ENCODE peak calls at places on chromosomes 2 and 18, in nine cellular contexts. One of them, this sample, is unnamed. For H3K27me3, the result is how much of the 10 kb centered on the place peaks cover.

GRCh38 chr2:121098556-121098955 is 186.4 kb downstream of the TFCP2L1 start:
- DNase-seq in upper lobe of right lung: no peak
- DNase-seq in ovary: no peak
- DNase-seq in left ventricle myocardium inferior: no peak
- DNase-seq in endodermal cell: no peak
- DNase-seq in cardiac muscle cell: no peak
- DNase-seq in AG04450: no peak
- DNase-seq in tibial artery: no peak
- DNase-seq in IMR-90: no peak
- DNase-seq in this sample: no peak

GRCh38 chr2:149180226-149180875 is 141.9 kb downstream of the LYPD6B start:
- DNase-seq in left ventricle myocardium inferior: no peak
- DNase-seq in tibial artery: no peak
- DNase-seq in upper lobe of right lung: no peak
- DNase-seq in cardiac muscle cell: no peak
- DNase-seq in AG04450: no peak
- DNase-seq in endodermal cell: no peak
- DNase-seq in IMR-90: no peak
- DNase-seq in ovary: no peak
- DNase-seq in this sample: no peak

GRCh38 chr18:111292-112014 is 46.9 kb upstream of the USP14 start:
- DNase-seq in AG04450: no peak
- DNase-seq in left ventricle myocardium inferior: peak
- DNase-seq in tibial artery: peak
- DNase-seq in IMR-90: peak
- DNase-seq in upper lobe of right lung: peak
- DNase-seq in endodermal cell: peak
- DNase-seq in ovary: peak
- DNase-seq in cardiac muscle cell: peak
- DNase-seq in this sample: no peak

GRCh38 chr2:23042176-23042909 is 342.6 kb upstream of the KLHL29 start:
- DNase-seq in tibial artery: peak
- DNase-seq in ovary: no peak
- DNase-seq in endodermal cell: no peak
- DNase-seq in AG04450: no peak
- DNase-seq in left ventricle myocardium inferior: no peak
- DNase-seq in upper lobe of right lung: no peak
- DNase-seq in cardiac muscle cell: no peak
- DNase-seq in IMR-90: no peak
- DNase-seq in this sample: peak

GRCh38 chr2:74349889-74350288 is 6.7 kb upstream of the SLC4A5 start:
- DNase-seq in tibial artery: no peak
- DNase-seq in ovary: no peak
- DNase-seq in left ventricle myocardium inferior: no peak
- DNase-seq in IMR-90: no peak
- DNase-seq in endodermal cell: no peak
- DNase-seq in cardiac muscle cell: no peak
- DNase-seq in upper lobe of right lung: no peak
- DNase-seq in AG04450: no peak
- DNase-seq in this sample: no peak

GRCh38 chr2:8662239-8662879 is 19.5 kb upstream of the ID2 start:
- DNase-seq in tibial artery: no peak
- DNase-seq in cardiac muscle cell: no peak
- DNase-seq in ovary: no peak
- DNase-seq in IMR-90: peak
- DNase-seq in left ventricle myocardium inferior: no peak
- DNase-seq in endodermal cell: no peak
- DNase-seq in upper lobe of right lung: peak
- DNase-seq in AG04450: no peak
- DNase-seq in this sample: no peak

GRCh38 chr2:187403568-187404260 is 44.3 kb downstream of the CALCRL start:
- DNase-seq in upper lobe of right lung: no peak
- DNase-seq in endodermal cell: no peak
- DNase-seq in ovary: no peak
- DNase-seq in IMR-90: no peak
- DNase-seq in left ventricle myocardium inferior: no peak
- DNase-seq in tibial artery: no peak
- DNase-seq in AG04450: no peak
- DNase-seq in cardiac muscle cell: no peak
- DNase-seq in this sample: no peak

GRCh38 chr2:74620671-74621070 is 27.5 kb downstream of the M1AP start:
- DNase-seq in tibial artery: no peak
- DNase-seq in left ventricle myocardium inferior: no peak
- DNase-seq in upper lobe of right lung: no peak
- DNase-seq in IMR-90: no peak
- DNase-seq in cardiac muscle cell: no peak
- DNase-seq in AG04450: no peak
- DNase-seq in ovary: no peak
- DNase-seq in endodermal cell: no peak
- DNase-seq in this sample: no peak

GRCh38 chr2:147204102-147204501 is 640.7 kb upstream of the ACVR2A start:
- DNase-seq in endodermal cell: no peak
- DNase-seq in IMR-90: peak
- DNase-seq in tibial artery: no peak
- DNase-seq in ovary: no peak
- DNase-seq in cardiac muscle cell: no peak
- DNase-seq in AG04450: no peak
- DNase-seq in left ventricle myocardium inferior: no peak
- DNase-seq in upper lobe of right lung: no peak
- DNase-seq in this sample: no peak

GRCh38 chr2:238601433-238602222 is 174.9 kb downstream of the ASB1 start:
- DNase-seq in tibial artery: peak
- DNase-seq in endodermal cell: no peak
- DNase-seq in left ventricle myocardium inferior: no peak
- DNase-seq in upper lobe of right lung: no peak
- DNase-seq in IMR-90: peak
- DNase-seq in cardiac muscle cell: no peak
- DNase-seq in AG04450: no peak
- DNase-seq in ovary: no peak
- DNase-seq in this sample: peak

GRCh38 chr2:102637358-102637757 is 18.0 kb downstream of the SLC9A2 start:
- DNase-seq in endodermal cell: no peak
- DNase-seq in tibial artery: no peak
- DNase-seq in IMR-90: no peak
- DNase-seq in AG04450: no peak
- DNase-seq in upper lobe of right lung: no peak
- DNase-seq in left ventricle myocardium inferior: no peak
- DNase-seq in cardiac muscle cell: no peak
- DNase-seq in ovary: no peak
- DNase-seq in this sample: no peak

GRCh38 chr2:215826376-215826775 is 187.0 kb downstream of the MREG start:
- DNase-seq in endodermal cell: no peak
- DNase-seq in IMR-90: no peak
- DNase-seq in cardiac muscle cell: no peak
- DNase-seq in tibial artery: no peak
- DNase-seq in ovary: no peak
- DNase-seq in left ventricle myocardium inferior: no peak
- DNase-seq in AG04450: no peak
- DNase-seq in upper lobe of right lung: no peak
- DNase-seq in this sample: no peak

GRCh38 chr2:215830313-215830712 is 183.0 kb downstream of the MREG start:
- DNase-seq in IMR-90: peak
- DNase-seq in endodermal cell: no peak
- DNase-seq in cardiac muscle cell: no peak
- DNase-seq in ovary: peak
- DNase-seq in upper lobe of right lung: no peak
- DNase-seq in left ventricle myocardium inferior: peak
- DNase-seq in AG04450: no peak
- DNase-seq in tibial artery: peak
- DNase-seq in this sample: peak

GRCh38 chr2:215829261-215829660 is 184.1 kb downstream of the MREG start:
- DNase-seq in AG04450: no peak
- DNase-seq in left ventricle myocardium inferior: no peak
- DNase-seq in IMR-90: no peak
- DNase-seq in tibial artery: no peak
- DNase-seq in endodermal cell: no peak
- DNase-seq in cardiac muscle cell: no peak
- DNase-seq in ovary: no peak
- DNase-seq in upper lobe of right lung: no peak
- DNase-seq in this sample: no peak

GRCh38 chr2:215826838-215827441 is 186.4 kb downstream of the MREG start:
- DNase-seq in tibial artery: no peak
- DNase-seq in upper lobe of right lung: no peak
- DNase-seq in AG04450: no peak
- DNase-seq in cardiac muscle cell: peak
- DNase-seq in endodermal cell: no peak
- DNase-seq in left ventricle myocardium inferior: no peak
- DNase-seq in ovary: no peak
- DNase-seq in IMR-90: peak
- DNase-seq in this sample: no peak

GRCh38 chr2:215828528-215829184 is 184.7 kb downstream of the MREG start:
- DNase-seq in ovary: peak
- DNase-seq in tibial artery: no peak
- DNase-seq in AG04450: no peak
- DNase-seq in endodermal cell: peak
- DNase-seq in IMR-90: peak
- DNase-seq in upper lobe of right lung: peak
- DNase-seq in left ventricle myocardium inferior: no peak
- DNase-seq in cardiac muscle cell: peak
- DNase-seq in this sample: no peak
- TF ChIP-seq CTCF in ovary: peak
- TF ChIP-seq CTCF in tibial artery: peak
- TF ChIP-seq CTCF in AG04450: peak
- TF ChIP-seq CTCF in endodermal cell: peak
- TF ChIP-seq CTCF in IMR-90: peak
- TF ChIP-seq CTCF in upper lobe of right lung: peak
- TF ChIP-seq CTCF in left ventricle myocardium inferior: peak
- TF ChIP-seq CTCF in cardiac muscle cell: peak
- TF ChIP-seq CTCF in this sample: peak

GRCh38 chr2:218895758-218896500 is 15.3 kb downstream of the WNT10A start:
- DNase-seq in ovary: no peak
- DNase-seq in cardiac muscle cell: no peak
- DNase-seq in left ventricle myocardium inferior: no peak
- DNase-seq in IMR-90: no peak
- DNase-seq in endodermal cell: peak
- DNase-seq in tibial artery: no peak
- DNase-seq in upper lobe of right lung: no peak
- DNase-seq in AG04450: no peak
- DNase-seq in this sample: no peak
- H3K27me3 ChIP-seq in ovary: under half
- H3K27me3 ChIP-seq in cardiac muscle cell: half or more
- H3K27me3 ChIP-seq in left ventricle myocardium inferior: half or more
- H3K27me3 ChIP-seq in IMR-90: half or more
- H3K27me3 ChIP-seq in endodermal cell: half or more
- H3K27me3 ChIP-seq in tibial artery: under half
- H3K27me3 ChIP-seq in upper lobe of right lung: half or more
- H3K27me3 ChIP-seq in AG04450: half or more
- H3K27me3 ChIP-seq in this sample: under half

GRCh38 chr2:24922556-24922955 is 2.5 kb upstream of the ADCY3 start:
- DNase-seq in AG04450: no peak
- DNase-seq in upper lobe of right lung: no peak
- DNase-seq in ovary: no peak
- DNase-seq in left ventricle myocardium inferior: no peak
- DNase-seq in IMR-90: no peak
- DNase-seq in endodermal cell: no peak
- DNase-seq in cardiac muscle cell: no peak
- DNase-seq in tibial artery: no peak
- DNase-seq in this sample: no peak

GRCh38 chr2:24919100-24919976 is 699 bp downstream of the ADCY3 start:
- DNase-seq in upper lobe of right lung: no peak
- DNase-seq in tibial artery: no peak
- DNase-seq in cardiac muscle cell: peak
- DNase-seq in IMR-90: peak
- DNase-seq in endodermal cell: peak
- DNase-seq in AG04450: no peak
- DNase-seq in left ventricle myocardium inferior: no peak
- DNase-seq in ovary: peak
- DNase-seq in this sample: no peak

GRCh38 chr2:24923106-24923505 is 3.1 kb upstream of the ADCY3 start:
- DNase-seq in upper lobe of right lung: no peak
- DNase-seq in cardiac muscle cell: no peak
- DNase-seq in tibial artery: no peak
- DNase-seq in IMR-90: no peak
- DNase-seq in AG04450: no peak
- DNase-seq in endodermal cell: no peak
- DNase-seq in left ventricle myocardium inferior: no peak
- DNase-seq in ovary: no peak
- DNase-seq in this sample: no peak

GRCh38 chr2:24919977-24920812 is at the start of gene ADCY3:
- DNase-seq in AG04450: no peak
- DNase-seq in upper lobe of right lung: peak
- DNase-seq in cardiac muscle cell: peak
- DNase-seq in tibial artery: no peak
- DNase-seq in endodermal cell: peak
- DNase-seq in ovary: peak
- DNase-seq in left ventricle myocardium inferior: peak
- DNase-seq in IMR-90: peak
- DNase-seq in this sample: no peak

GRCh38 chr2:24920813-24921441 is 890 bp upstream of the ADCY3 start:
- DNase-seq in endodermal cell: peak
- DNase-seq in ovary: no peak
- DNase-seq in IMR-90: no peak
- DNase-seq in upper lobe of right lung: no peak
- DNase-seq in tibial artery: no peak
- DNase-seq in left ventricle myocardium inferior: no peak
- DNase-seq in cardiac muscle cell: no peak
- DNase-seq in AG04450: no peak
- DNase-seq in this sample: no peak
- TF ChIP-seq CTCF in endodermal cell: peak
- TF ChIP-seq CTCF in ovary: no peak
- TF ChIP-seq CTCF in IMR-90: peak
- TF ChIP-seq CTCF in upper lobe of right lung: no peak
- TF ChIP-seq CTCF in tibial artery: no peak
- TF ChIP-seq CTCF in left ventricle myocardium inferior: no peak
- TF ChIP-seq CTCF in cardiac muscle cell: peak
- TF ChIP-seq CTCF in AG04450: peak
- TF ChIP-seq CTCF in this sample: no peak

GRCh38 chr2:136408795-136409194 is 290.8 kb upstream of the CXCR4 start:
- DNase-seq in AG04450: no peak
- DNase-seq in endodermal cell: no peak
- DNase-seq in cardiac muscle cell: no peak
- DNase-seq in tibial artery: no peak
- DNase-seq in IMR-90: no peak
- DNase-seq in upper lobe of right lung: no peak
- DNase-seq in ovary: no peak
- DNase-seq in left ventricle myocardium inferior: no peak
- DNase-seq in this sample: no peak

GRCh38 chr2:136407113-136407951 is 289.4 kb upstream of the CXCR4 start:
- DNase-seq in left ventricle myocardium inferior: no peak
- DNase-seq in upper lobe of right lung: no peak
- DNase-seq in AG04450: no peak
- DNase-seq in tibial artery: no peak
- DNase-seq in endodermal cell: no peak
- DNase-seq in cardiac muscle cell: no peak
- DNase-seq in IMR-90: no peak
- DNase-seq in ovary: no peak
- DNase-seq in this sample: no peak

GRCh38 chr2:136411946-136412345 is 294.0 kb upstream of the CXCR4 start:
- DNase-seq in left ventricle myocardium inferior: no peak
- DNase-seq in endodermal cell: no peak
- DNase-seq in AG04450: no peak
- DNase-seq in upper lobe of right lung: no peak
- DNase-seq in ovary: no peak
- DNase-seq in IMR-90: no peak
- DNase-seq in tibial artery: no peak
- DNase-seq in cardiac muscle cell: no peak
- DNase-seq in this sample: no peak

GRCh38 chr2:136407952-136408318 is 290.0 kb upstream of the CXCR4 start:
- DNase-seq in left ventricle myocardium inferior: no peak
- DNase-seq in upper lobe of right lung: no peak
- DNase-seq in cardiac muscle cell: no peak
- DNase-seq in IMR-90: no peak
- DNase-seq in tibial artery: no peak
- DNase-seq in endodermal cell: no peak
- DNase-seq in ovary: no peak
- DNase-seq in AG04450: no peak
- DNase-seq in this sample: no peak

GRCh38 chr2:136410673-136411072 is 292.7 kb upstream of the CXCR4 start:
- DNase-seq in AG04450: no peak
- DNase-seq in upper lobe of right lung: no peak
- DNase-seq in tibial artery: no peak
- DNase-seq in ovary: no peak
- DNase-seq in cardiac muscle cell: no peak
- DNase-seq in IMR-90: no peak
- DNase-seq in left ventricle myocardium inferior: no peak
- DNase-seq in endodermal cell: no peak
- DNase-seq in this sample: no peak
- H3K27me3 ChIP-seq in AG04450: under half
- H3K27me3 ChIP-seq in upper lobe of right lung: under half
- H3K27me3 ChIP-seq in tibial artery: under half
- H3K27me3 ChIP-seq in ovary: under half
- H3K27me3 ChIP-seq in cardiac muscle cell: under half
- H3K27me3 ChIP-seq in IMR-90: under half
- H3K27me3 ChIP-seq in left ventricle myocardium inferior: half or more
- H3K27me3 ChIP-seq in endodermal cell: under half
- H3K27me3 ChIP-seq in this sample: under half